ENCODE peak calls at places on chromosome 3, in five cellular contexts. J, U, M, C and K are unnamed samples.

GRCh38 chr3:187291001-187291511 is 481 bp downstream of the MASP1 start:
- DNase-seq in J (peak), U (no peak), M (no peak), C (no peak), K (no peak)

GRCh38 chr3:42159706-42160472 is 68.7 kb downstream of the TRAK1 start:
- DNase-seq in J (no peak), C (peak), U (no peak), M (peak), K (peak)

GRCh38 chr3:57949779-57950618 is 58.2 kb upstream of the FLNB start:
- DNase-seq in C (no peak), M (no peak), J (no peak), U (peak), K (no peak)

GRCh38 chr3:172307143-172307560 is 141.1 kb downstream of the GHSR start:
- DNase-seq in C (no peak), U (no peak), M (no peak), J (peak), K (no peak)

GRCh38 chr3:71393093-71393492 is 190.4 kb downstream of the FOXP1 start:
- DNase-seq in M (no peak), U (no peak), J (peak), C (no peak), K (no peak)

GRCh38 chr3:60333710-60334109 is 917.5 kb downstream of the FHIT start:
- DNase-seq in M (no peak), U (peak), J (no peak), C (no peak), K (no peak)

GRCh38 chr3:138786788-138787276 is 47.9 kb downstream of the PIK3CB start:
- DNase-seq in U (peak), M (no peak), C (no peak), J (peak), K (no peak)

GRCh38 chr3:68447885-68448284 is 484.5 kb downstream of the TAFA4 start:
- DNase-seq in M (no peak), U (no peak), C (no peak), J (no peak), K (no peak)

GRCh38 chr3:105414841-105415240 is 48.1 kb downstream of the ALCAM start:
- DNase-seq in U (no peak), J (peak), M (no peak), C (no peak), K (no peak)

GRCh38 chr3:12158387-12159226 is at the start of gene TIMP4:
- DNase-seq in U (no peak), M (no peak), C (no peak), J (peak), K (no peak)

GRCh38 chr3:11134794-11135193 is 19.5 kb upstream of the HRH1 start:
- DNase-seq in C (no peak), U (no peak), M (no peak), J (peak), K (no peak)

GRCh38 chr3:115699741-115700140 is 76.4 kb downstream of the GAP43 start:
- DNase-seq in C (no peak), M (no peak), J (peak), U (no peak), K (no peak)

GRCh38 chr3:59566481-59566975 is 516.7 kb upstream of the CFAP20DC start:
- DNase-seq in M (no peak), C (no peak), J (no peak), U (no peak), K (no peak)

GRCh38 chr3:24704496-24704895 is 209.8 kb upstream of the THRB start:
- DNase-seq in C (no peak), U (no peak), J (no peak), M (no peak), K (no peak)

GRCh38 chr3:62027231-62027630 is 346.1 kb downstream of the FEZF2 start:
- DNase-seq in J (no peak), U (no peak), M (no peak), C (no peak), K (no peak)

GRCh38 chr3:33790091-33790490 is 8.3 kb upstream of the PDCD6IP start:
- DNase-seq in M (no peak), U (no peak), C (no peak), J (no peak), K (no peak)

GRCh38 chr3:78900426-78900825 is 867.4 kb downstream of the ROBO1 start:
- DNase-seq in M (no peak), U (no peak), J (peak), C (no peak), K (no peak)

GRCh38 chr3:54533856-54534255 is 394.0 kb downstream of the LRTM1 start:
- DNase-seq in M (no peak), C (no peak), J (no peak), U (no peak), K (no peak)

GRCh38 chr3:71724584-71725278 is 471 bp downstream of the EIF4E3 start:
- DNase-seq in M (no peak), C (no peak), U (no peak), J (no peak), K (peak)

GRCh38 chr3:133763797-133764734 is 17.9 kb downstream of the TF start:
- DNase-seq in J (no peak), M (no peak), C (no peak), U (no peak), K (no peak)

GRCh38 chr3:128334086-128334650 is 132.5 kb downstream of the DNAJB8 start:
- DNase-seq in M (no peak), C (no peak), J (no peak), U (no peak), K (no peak)

GRCh38 chr3:22734756-22735155 is 468.4 kb upstream of the UBE2E2 start:
- DNase-seq in U (no peak), M (no peak), C (no peak), J (no peak), K (no peak)

GRCh38 chr3:196093271-196094111 is 11.6 kb upstream of the TFRC start:
- DNase-seq in J (peak), M (no peak), U (peak), C (no peak), K (no peak)

GRCh38 chr3:143119974-143120715 is 574 bp downstream of the CHST2 start:
- DNase-seq in U (no peak), M (no peak), J (no peak), C (no peak), K (peak)